ENCODE peak calls at places on chromosome 5, in four cellular contexts. T, L, Q and J are unnamed samples.

GRCh38 chr5:91381774-91382492 is 1.2 kb downstream of the ARRDC3 start:
- DNase-seq in T (peak; percentile 94), L (peak; percentile 50), Q (peak; percentile 79), J (peak; percentile 50)

GRCh38 chr5:109412981-109413402 is 3.2 kb upstream of the PJA2 start:
- DNase-seq in T (no peak), L (no peak), Q (no peak), J (no peak)

GRCh38 chr5:32450952-32451351 is 6.4 kb upstream of the ZFR start:
- DNase-seq in T (no peak), L (no peak), Q (no peak), J (no peak)

GRCh38 chr5:80172067-80172690 is 83.7 kb downstream of the SERINC5 start:
- DNase-seq in T (no peak), L (no peak), Q (no peak), J (no peak)

GRCh38 chr5:111854196-111854595 is 97.2 kb upstream of the NREP start:
- DNase-seq in T (no peak), L (no peak), Q (no peak), J (no peak)

GRCh38 chr5:139451878-139452660 is 10.5 kb downstream of the ECSCR start:
- DNase-seq in T (no peak), L (no peak), Q (no peak), J (no peak)

GRCh38 chr5:169037478-169037877 is 263.5 kb downstream of the SLIT3 start:
- DNase-seq in T (no peak), L (no peak), Q (no peak), J (no peak)

GRCh38 chr5:133707629-133708028 is 95.3 kb upstream of the FSTL4 start:
- DNase-seq in T (no peak), L (no peak), Q (no peak), J (no peak)

GRCh38 chr5:172455511-172456061 is 1.3 kb upstream of the SH3PXD2B start:
- DNase-seq in T (peak; percentile 75), L (no peak), Q (no peak), J (no peak)

GRCh38 chr5:43016217-43016779 is 23.8 kb downstream of the ANXA2R start:
- DNase-seq in T (no peak), L (no peak), Q (no peak), J (no peak)

GRCh38 chr5:36734422-36734821 is 128.0 kb downstream of the SLC1A3 start:
- DNase-seq in T (peak; percentile 47), L (no peak), Q (no peak), J (no peak)

GRCh38 chr5:40877371-40877988 is 31.8 kb upstream of the C7 start:
- DNase-seq in T (no peak), L (no peak), Q (no peak), J (no peak)

GRCh38 chr5:38948501-38948900 is 102.7 kb downstream of the OSMR start:
- DNase-seq in T (peak; percentile 60), L (no peak), Q (no peak), J (no peak)

GRCh38 chr5:172528440-172528839 is 74.1 kb upstream of the SH3PXD2B start:
- DNase-seq in T (no peak), L (no peak), Q (no peak), J (no peak)

GRCh38 chr5:79590395-79590999 is 21.7 kb upstream of the TENT2 start:
- DNase-seq in T (no peak), L (no peak), Q (no peak), J (no peak)

GRCh38 chr5:1343931-1344901 is 683 bp downstream of the CLPTM1L start:
- DNase-seq in T (peak; percentile 49), L (no peak), Q (no peak), J (no peak)

GRCh38 chr5:104126980-104127379 is 564.4 kb upstream of the NUDT12 start:
- DNase-seq in T (no peak), L (no peak), Q (no peak), J (no peak)

GRCh38 chr5:7471710-7472109 is 75.8 kb downstream of the ADCY2 start:
- DNase-seq in T (no peak), L (no peak), Q (no peak), J (no peak)

GRCh38 chr5:5298068-5298633 is 124.3 kb upstream of the ICE1 start:
- DNase-seq in T (no peak), L (no peak), Q (no peak), J (no peak)

GRCh38 chr5:73374520-73375235 is 73.9 kb downstream of the FOXD1 start:
- DNase-seq in T (peak; percentile 79), L (no peak), Q (no peak), J (no peak)

GRCh38 chr5:122156724-122157325 is 27.5 kb downstream of the ZNF474 start:
- DNase-seq in T (peak; percentile 80), L (no peak), Q (no peak), J (no peak)

GRCh38 chr5:56303511-56303910 is 70.4 kb upstream of the ANKRD55 start:
- DNase-seq in T (no peak), L (no peak), Q (no peak), J (no peak)